ENCODE peak calls at places on chromosomes 3 and 15, in four cellular contexts. One of them, this sample, is unnamed.

GRCh38 chr3:143991713-143992112 is 20.1 kb downstream of the DIPK2A start:
- DNase-seq in CD4-positive, alpha-beta memory T cell: no peak
- DNase-seq in neural progenitor cell: no peak
- DNase-seq in GM12864: no peak
- DNase-seq in this sample: no peak

GRCh38 chr3:131699001-131699400 is 196.2 kb upstream of the MRPL3 start:
- DNase-seq in CD4-positive, alpha-beta memory T cell: no peak
- DNase-seq in neural progenitor cell: no peak
- DNase-seq in GM12864: no peak
- DNase-seq in this sample: no peak

GRCh38 chr3:174869448-174869847 is 10.3 kb downstream of the NAALADL2 start:
- DNase-seq in CD4-positive, alpha-beta memory T cell: no peak
- DNase-seq in neural progenitor cell: no peak
- DNase-seq in GM12864: no peak
- DNase-seq in this sample: no peak

GRCh38 chr3:47299396-47300318 is 16.9 kb downstream of the KLHL18 start:
- DNase-seq in CD4-positive, alpha-beta memory T cell: no peak
- DNase-seq in neural progenitor cell: no peak
- DNase-seq in GM12864: no peak
- DNase-seq in this sample: no peak

GRCh38 chr3:171829841-171830559 is 13.1 kb upstream of the TMEM212 start:
- DNase-seq in CD4-positive, alpha-beta memory T cell: no peak
- DNase-seq in neural progenitor cell: peak; percentile 76
- DNase-seq in GM12864: no peak
- DNase-seq in this sample: no peak

GRCh38 chr15:38398134-38398533 is 55.8 kb upstream of the FAM98B start:
- DNase-seq in CD4-positive, alpha-beta memory T cell: no peak
- DNase-seq in neural progenitor cell: no peak
- DNase-seq in GM12864: no peak
- DNase-seq in this sample: no peak

GRCh38 chr15:71325461-71325860 is 210.2 kb downstream of the THSD4 start:
- DNase-seq in CD4-positive, alpha-beta memory T cell: no peak
- DNase-seq in neural progenitor cell: no peak
- DNase-seq in GM12864: no peak
- DNase-seq in this sample: no peak

GRCh38 chr3:74624301-74624700 is 9.8 kb upstream of the CNTN3 start:
- DNase-seq in CD4-positive, alpha-beta memory T cell: no peak
- DNase-seq in neural progenitor cell: no peak
- DNase-seq in GM12864: no peak
- DNase-seq in this sample: no peak

GRCh38 chr15:76398702-76399101 is 62.1 kb downstream of the ISL2 start:
- DNase-seq in CD4-positive, alpha-beta memory T cell: no peak
- DNase-seq in neural progenitor cell: peak; percentile 37
- DNase-seq in GM12864: no peak
- DNase-seq in this sample: no peak

GRCh38 chr3:71536376-71536965 is 47.1 kb downstream of the FOXP1 start:
- DNase-seq in CD4-positive, alpha-beta memory T cell: no peak
- DNase-seq in neural progenitor cell: no peak
- DNase-seq in GM12864: no peak
- DNase-seq in this sample: no peak

GRCh38 chr15:101060576-101061551 is 141.7 kb downstream of the LRRK1 start:
- DNase-seq in CD4-positive, alpha-beta memory T cell: no peak
- DNase-seq in neural progenitor cell: no peak
- DNase-seq in GM12864: no peak
- DNase-seq in this sample: no peak

GRCh38 chr3:53357457-53357856 is 10.1 kb upstream of the DCP1A start:
- DNase-seq in CD4-positive, alpha-beta memory T cell: no peak
- DNase-seq in neural progenitor cell: no peak
- DNase-seq in GM12864: no peak
- DNase-seq in this sample: no peak

GRCh38 chr15:75061272-75061671 is 37.9 kb downstream of the PPCDC start:
- DNase-seq in CD4-positive, alpha-beta memory T cell: no peak
- DNase-seq in neural progenitor cell: no peak
- DNase-seq in GM12864: peak; percentile 55
- DNase-seq in this sample: no peak

GRCh38 chr3:194351952-194352536 is 916 bp upstream of the CPN2 start:
- DNase-seq in CD4-positive, alpha-beta memory T cell: no peak
- DNase-seq in neural progenitor cell: no peak
- DNase-seq in GM12864: no peak
- DNase-seq in this sample: no peak

GRCh38 chr15:67359431-67360082 is 105.0 kb downstream of the IQCH start:
- DNase-seq in CD4-positive, alpha-beta memory T cell: no peak
- DNase-seq in neural progenitor cell: no peak
- DNase-seq in GM12864: no peak
- DNase-seq in this sample: no peak

GRCh38 chr3:176521531-176522175 is 675.6 kb downstream of the TBL1XR1 start:
- DNase-seq in CD4-positive, alpha-beta memory T cell: no peak
- DNase-seq in neural progenitor cell: no peak
- DNase-seq in GM12864: no peak
- DNase-seq in this sample: no peak

GRCh38 chr3:114362815-114363214 is 69.0 kb downstream of the TIGIT start:
- DNase-seq in CD4-positive, alpha-beta memory T cell: no peak
- DNase-seq in neural progenitor cell: no peak
- DNase-seq in GM12864: no peak
- DNase-seq in this sample: no peak

GRCh38 chr3:124676236-124676635 is 54.0 kb upstream of the UMPS start:
- DNase-seq in CD4-positive, alpha-beta memory T cell: no peak
- DNase-seq in neural progenitor cell: no peak
- DNase-seq in GM12864: no peak
- DNase-seq in this sample: no peak

GRCh38 chr3:197222816-197223419 is 75.5 kb downstream of the DLG1 start:
- DNase-seq in CD4-positive, alpha-beta memory T cell: no peak
- DNase-seq in neural progenitor cell: no peak
- DNase-seq in GM12864: no peak
- DNase-seq in this sample: no peak

GRCh38 chr3:197516517-197516889 is 39.3 kb downstream of the BDH1 start:
- DNase-seq in CD4-positive, alpha-beta memory T cell: no peak
- DNase-seq in neural progenitor cell: no peak
- DNase-seq in GM12864: no peak
- DNase-seq in this sample: no peak

GRCh38 chr3:88231207-88231606 is 81.4 kb downstream of the C3orf38 start:
- DNase-seq in CD4-positive, alpha-beta memory T cell: no peak
- DNase-seq in neural progenitor cell: no peak
- DNase-seq in GM12864: no peak
- DNase-seq in this sample: no peak

GRCh38 chr15:31237042-31237324 is 89.7 kb upstream of the KLF13 start:
- DNase-seq in CD4-positive, alpha-beta memory T cell: no peak
- DNase-seq in neural progenitor cell: no peak
- DNase-seq in GM12864: no peak
- DNase-seq in this sample: no peak

GRCh38 chr15:38683382-38684242 is 119.0 kb upstream of the RASGRP1 start:
- DNase-seq in CD4-positive, alpha-beta memory T cell: peak; percentile 70
- DNase-seq in neural progenitor cell: peak; percentile 63
- DNase-seq in GM12864: no peak
- DNase-seq in this sample: peak; percentile 64

GRCh38 chr15:23866832-23867231 is 179.7 kb upstream of the NDN start:
- DNase-seq in CD4-positive, alpha-beta memory T cell: no peak
- DNase-seq in neural progenitor cell: peak; percentile 36
- DNase-seq in GM12864: no peak
- DNase-seq in this sample: no peak

GRCh38 chr15:62269504-62269903 is 104.4 kb upstream of the C2CD4B start:
- DNase-seq in CD4-positive, alpha-beta memory T cell: no peak
- DNase-seq in neural progenitor cell: peak; percentile 18
- DNase-seq in GM12864: no peak
- DNase-seq in this sample: no peak

GRCh38 chr3:9552252-9552999 is 1.2 kb downstream of the LHFPL4 start:
- DNase-seq in CD4-positive, alpha-beta memory T cell: peak; percentile 29
- DNase-seq in neural progenitor cell: peak; percentile 92
- DNase-seq in GM12864: no peak
- DNase-seq in this sample: peak; percentile 24

GRCh38 chr3:16136042-16136441 is 38.4 kb upstream of the GALNT15 start:
- DNase-seq in CD4-positive, alpha-beta memory T cell: no peak
- DNase-seq in neural progenitor cell: no peak
- DNase-seq in GM12864: no peak
- DNase-seq in this sample: no peak

GRCh38 chr3:58010562-58010961 is 2.3 kb downstream of the FLNB start:
- DNase-seq in CD4-positive, alpha-beta memory T cell: no peak
- DNase-seq in neural progenitor cell: no peak
- DNase-seq in GM12864: no peak
- DNase-seq in this sample: no peak

GRCh38 chr3:58013099-58013498 is 4.9 kb downstream of the FLNB start:
- DNase-seq in CD4-positive, alpha-beta memory T cell: no peak
- DNase-seq in neural progenitor cell: no peak
- DNase-seq in GM12864: no peak
- DNase-seq in this sample: no peak

GRCh38 chr3:58011580-58011979 is 3.4 kb downstream of the FLNB start:
- DNase-seq in CD4-positive, alpha-beta memory T cell: no peak
- DNase-seq in neural progenitor cell: no peak
- DNase-seq in GM12864: no peak
- DNase-seq in this sample: no peak

GRCh38 chr3:58013973-58014649 is 5.9 kb downstream of the FLNB start:
- DNase-seq in CD4-positive, alpha-beta memory T cell: no peak
- DNase-seq in neural progenitor cell: no peak
- DNase-seq in GM12864: no peak
- DNase-seq in this sample: no peak

GRCh38 chr3:58012302-58012701 is 4.1 kb downstream of the FLNB start:
- DNase-seq in CD4-positive, alpha-beta memory T cell: no peak
- DNase-seq in neural progenitor cell: no peak
- DNase-seq in GM12864: no peak
- DNase-seq in this sample: no peak
- H3K4me3 ChIP-seq in CD4-positive, alpha-beta memory T cell: no peak overlapping the region
- H3K4me3 ChIP-seq in neural progenitor cell: no peak overlapping the region
- H3K4me3 ChIP-seq in GM12864: no peak overlapping the region
- H3K4me3 ChIP-seq in this sample: no peak overlapping the region

DNA sequence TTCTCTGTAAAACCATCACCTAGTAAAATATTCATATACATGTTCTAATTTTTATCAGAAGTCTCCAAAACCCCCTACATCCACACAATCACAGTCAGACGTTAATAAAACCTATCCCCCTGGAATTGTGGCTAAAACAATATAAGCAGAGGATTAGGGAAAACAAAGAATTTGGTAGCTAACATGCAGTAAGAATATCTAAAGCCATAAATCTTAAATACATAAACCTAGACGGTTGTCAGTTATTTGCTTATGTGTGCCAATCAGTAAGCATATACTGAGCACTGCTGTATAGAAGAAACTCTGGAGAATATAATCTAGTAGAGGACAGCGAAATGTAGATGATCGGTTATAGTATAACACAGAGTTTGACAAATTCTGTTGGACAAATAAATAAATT is 232.2 kb downstream of the TBC1D5 start:
- DNase-seq in CD4-positive, alpha-beta memory T cell: no peak
- DNase-seq in neural progenitor cell: no peak
- DNase-seq in GM12864: no peak
- DNase-seq in this sample: no peak
- H3K4me3 ChIP-seq in CD4-positive, alpha-beta memory T cell: no peak overlapping the region
- H3K4me3 ChIP-seq in neural progenitor cell: no peak overlapping the region
- H3K4me3 ChIP-seq in GM12864: no peak overlapping the region
- H3K4me3 ChIP-seq in this sample: no peak overlapping the region

GRCh38 chr3:185729335-185729715 is 95.5 kb downstream of the IGF2BP2 start:
- DNase-seq in CD4-positive, alpha-beta memory T cell: no peak
- DNase-seq in neural progenitor cell: no peak
- DNase-seq in GM12864: no peak
- DNase-seq in this sample: no peak
- H3K4me3 ChIP-seq in CD4-positive, alpha-beta memory T cell: no peak overlapping the region
- H3K4me3 ChIP-seq in neural progenitor cell: no peak overlapping the region
- H3K4me3 ChIP-seq in GM12864: no peak overlapping the region
- H3K4me3 ChIP-seq in this sample: no peak overlapping the region

GRCh38 chr3:181454451-181455027 is 257.2 kb upstream of the SOX2 start:
- DNase-seq in CD4-positive, alpha-beta memory T cell: no peak
- DNase-seq in neural progenitor cell: peak; percentile 23
- DNase-seq in GM12864: no peak
- DNase-seq in this sample: no peak
- H3K4me3 ChIP-seq in CD4-positive, alpha-beta memory T cell: no peak overlapping the region
- H3K4me3 ChIP-seq in neural progenitor cell: no peak overlapping the region
- H3K4me3 ChIP-seq in GM12864: no peak overlapping the region
- H3K4me3 ChIP-seq in this sample: no peak overlapping the region

This sample was measured in naive thymus-derived CD4-positive, alpha-beta T cell.